ENCODE peak calls at places on chromosomes 1 and 21, in four cellular contexts. S is nephron progenitor cell; L is left colon; W is activated T-helper 1 cell treated with anti-CD3 and anti-CD28 coated beads, Interleukin-12 subunit alpha, Interleukin-12 subunit beta, Interleukin-2, Interleukin-4 antibody, amounts not matched to agents 30 ng/mL and 10 ng/mL and 1 ng/mL, durations not matched to agents 14 hours and 24 hours and 36 hours. P is an unnamed sample.

GRCh38 chr1:205455581-205456382 is at the start of gene BLACAT1:
- DNase-seq in S (no peak), L (no peak), W (no peak), P (no peak)

GRCh38 chr1:81209471-81209870 is 591.3 kb upstream of the ADGRL2 start:
- DNase-seq in S (no peak), L (no peak), W (no peak), P (no peak)

GRCh38 chr1:195899762-195900352 is 708.4 kb downstream of the KCNT2 start:
- DNase-seq in S (no peak), L (no peak), W (no peak), P (no peak)

GRCh38 chr1:1906185-1907097 is 8.6 kb upstream of the CALML6 start:
- DNase-seq in S (peak), L (peak), W (peak), P (peak)

GRCh38 chr1:155872527-155872926 is 13.2 kb downstream of the SYT11 start:
- DNase-seq in S (no peak), L (no peak), W (no peak), P (no peak)

GRCh38 chr1:187244623-187245022 is 415.9 kb downstream of the PLA2G4A start:
- DNase-seq in S (no peak), L (no peak), W (no peak), P (no peak)

GRCh38 chr1:69568435-69569280 is 936 bp downstream of the LRRC7 start:
- DNase-seq in S (no peak), L (no peak), W (no peak), P (no peak)

GRCh38 chr1:206962269-206962668 is 8.0 kb downstream of the FCAMR start:
- DNase-seq in S (no peak), L (peak), W (no peak), P (no peak)

GRCh38 chr1:206823725-206824124 is 41.7 kb upstream of the IL20 start:
- DNase-seq in S (no peak), L (no peak), W (no peak), P (no peak)

GRCh38 chr21:36478941-36479340 is 981 bp downstream of the CLDN14 start:
- DNase-seq in S (peak), L (no peak), W (no peak), P (no peak)

GRCh38 chr1:201562257-201562656 is 23.3 kb downstream of the NAV1 start:
- DNase-seq in S (peak), L (no peak), W (no peak), P (no peak)

GRCh38 chr1:30929135-30929889 is 20.8 kb upstream of the SDC3 start:
- DNase-seq in S (peak), L (no peak), W (peak), P (peak)

P was measured in Caco-2.